ENCODE peak calls at places on chromosomes 2 and 18, in five cellular contexts. G is naive thymus-derived CD4-positive, alpha-beta T cell; R is brain microvascular endothelial cell; M is heart left ventricle; I is Karpas-422. C is an unnamed sample.

GRCh38 chr2:195834836-195835235 is 177.8 kb downstream of the SLC39A10 start:
- DNase-seq in R (no peak), G (no peak), M (no peak), I (no peak), C (no peak)

GRCh38 chr2:179235463-179236108 is 29.0 kb downstream of the SESTD1 start:
- DNase-seq in R (peak), G (no peak), M (no peak), I (no peak), C (no peak)

GRCh38 chr2:28662468-28663095 is 89.0 kb upstream of the PPP1CB start:
- DNase-seq in I (no peak), R (peak), G (no peak), M (no peak), C (no peak)

GRCh38 chr18:23515911-23516546 is 12.7 kb downstream of the RMC1 start:
- DNase-seq in G (peak), M (peak), I (peak), R (peak), C (peak)

GRCh38 chr2:30807249-30807648 is at the start of gene CAPN13:
- DNase-seq in M (no peak), I (no peak), R (no peak), G (no peak), C (no peak)

GRCh38 chr2:3981446-3981845 is 278.1 kb downstream of the DCDC2C start:
- DNase-seq in R (no peak), G (no peak), M (no peak), I (no peak), C (no peak)

GRCh38 chr18:31819106-31819924 is 58.6 kb upstream of the SLC25A52 start:
- DNase-seq in G (no peak), M (no peak), R (peak), I (peak), C (no peak)

GRCh38 chr2:189407161-189407943 is 33.9 kb upstream of the WDR75 start:
- DNase-seq in I (no peak), G (no peak), R (peak), M (no peak), C (no peak)

GRCh38 chr2:232502513-232502900 is 14.9 kb upstream of the ECEL1 start:
- DNase-seq in I (no peak), M (no peak), R (no peak), G (no peak), C (no peak)

GRCh38 chr2:144128104-144128746 is 391.7 kb downstream of the ZEB2 start:
- DNase-seq in M (no peak), R (no peak), G (no peak), I (no peak), C (no peak)

GRCh38 chr2:141513853-141514252 is 617.0 kb downstream of the LRP1B start:
- DNase-seq in M (no peak), I (no peak), G (no peak), R (no peak), C (no peak)

GRCh38 chr2:140892911-140893637 is 1237.7 kb downstream of the LRP1B start:
- DNase-seq in G (no peak), R (no peak), M (no peak), I (no peak), C (no peak)

GRCh38 chr2:174012347-174013309 is 47.5 kb upstream of the SP3 start:
- DNase-seq in R (no peak), M (peak), G (no peak), I (no peak), C (peak)

GRCh38 chr2:72143441-72144356 is 4.0 kb downstream of the CYP26B1 start:
- DNase-seq in G (no peak), R (no peak), I (no peak), M (no peak), C (peak)

GRCh38 chr2:12732663-12733062 is 15.9 kb downstream of the TRIB2 start:
- DNase-seq in G (no peak), R (no peak), I (no peak), M (peak), C (no peak)

GRCh38 chr2:239302083-239302807 is 98.6 kb downstream of the HDAC4 start:
- DNase-seq in R (no peak), I (no peak), M (no peak), G (no peak), C (no peak)

GRCh38 chr2:109185338-109185737 is 56.3 kb downstream of the SH3RF3 start:
- DNase-seq in R (no peak), I (no peak), G (no peak), M (peak), C (no peak)

GRCh38 chr2:64913357-64913869 is 75.8 kb upstream of the SLC1A4 start:
- DNase-seq in G (no peak), I (peak), R (no peak), M (no peak), C (peak)

GRCh38 chr18:79529991-79530390 is 134.3 kb downstream of the NFATC1 start:
- DNase-seq in R (no peak), M (no peak), I (no peak), G (no peak), C (no peak)

GRCh38 chr18:36284671-36285295 is 12.7 kb upstream of the FHOD3 start:
- DNase-seq in I (peak), G (no peak), R (peak), M (peak), C (peak)

GRCh38 chr2:109450574-109451265 is 163.0 kb downstream of the SEPTIN10 start:
- DNase-seq in R (no peak), I (no peak), G (no peak), M (peak), C (no peak)

GRCh38 chr2:198700330-198700729 is 757.4 kb downstream of the SATB2 start:
- DNase-seq in I (no peak), M (no peak), G (no peak), R (no peak), C (no peak)

GRCh38 chr2:27133195-27133875 is 1.1 kb downstream of the PREB start:
- DNase-seq in G (no peak), I (no peak), M (no peak), R (no peak), C (no peak)

GRCh38 chr18:31876707-31877106 is 66.2 kb downstream of the TRAPPC8 start:
- DNase-seq in G (no peak), R (peak), I (no peak), M (no peak), C (no peak)

GRCh38 chr2:1697601-1698000 is 46.7 kb downstream of the PXDN start:
- DNase-seq in G (no peak), M (no peak), R (no peak), I (no peak), C (no peak)

GRCh38 chr2:72988041-72988440 is 70.7 kb downstream of the EMX1 start:
- DNase-seq in I (no peak), M (peak), G (no peak), R (no peak), C (no peak)

GRCh38 chr2:84954329-84954728 is 16.6 kb upstream of the KCMF1 start:
- DNase-seq in G (no peak), I (no peak), R (no peak), M (no peak), C (no peak)

GRCh38 chr2:84957771-84958134 is 13.2 kb upstream of the KCMF1 start:
- DNase-seq in I (peak), R (no peak), G (no peak), M (no peak), C (no peak)

GRCh38 chr2:84958135-84959044 is 12.6 kb upstream of the KCMF1 start:
- DNase-seq in I (no peak), M (no peak), R (peak), G (no peak), C (no peak)

GRCh38 chr2:84959045-84959493 is 11.9 kb upstream of the KCMF1 start:
- DNase-seq in R (peak), M (no peak), I (no peak), G (no peak), C (no peak)

GRCh38 chr2:84956334-84957297 is 14.3 kb upstream of the KCMF1 start:
- DNase-seq in G (no peak), I (peak), R (no peak), M (no peak), C (no peak)
- H3K27ac ChIP-seq in G (no peak), I (no peak), R (no peak), M (no peak), C (no peak)

DNA sequence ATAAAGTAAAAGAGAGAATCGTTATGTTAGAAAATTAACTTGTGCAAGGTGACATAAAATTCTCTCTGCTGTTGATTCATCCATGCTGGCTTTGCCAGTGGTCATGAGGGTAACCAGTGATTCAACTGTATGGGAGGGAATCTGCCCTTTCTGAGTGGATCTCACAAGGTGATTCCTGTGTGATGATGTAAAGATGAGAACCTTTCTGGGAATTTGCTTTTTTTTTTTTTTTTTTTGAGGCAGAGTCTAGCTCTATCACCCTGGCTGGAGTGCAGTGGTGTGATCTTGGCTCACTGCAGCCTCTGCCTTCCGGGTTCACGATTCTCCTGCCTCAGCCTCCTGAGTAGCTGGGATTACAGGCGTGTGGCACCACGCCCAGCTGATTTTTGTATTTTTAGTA is 23.3 kb downstream of the RAB31 start:
- DNase-seq in G (no peak), R (peak), I (peak), M (no peak), C (no peak)
- H3K27ac ChIP-seq in G (no peak), R (peak), I (no peak), M (no peak), C (no peak)

GRCh38 chr2:181037922-181038321 is 57.5 kb downstream of the UBE2E3 start:
- DNase-seq in G (no peak), R (peak), M (no peak), I (no peak), C (no peak)
- H3K27ac ChIP-seq in G (no peak), R (peak), M (no peak), I (no peak), C (no peak)

DNA sequence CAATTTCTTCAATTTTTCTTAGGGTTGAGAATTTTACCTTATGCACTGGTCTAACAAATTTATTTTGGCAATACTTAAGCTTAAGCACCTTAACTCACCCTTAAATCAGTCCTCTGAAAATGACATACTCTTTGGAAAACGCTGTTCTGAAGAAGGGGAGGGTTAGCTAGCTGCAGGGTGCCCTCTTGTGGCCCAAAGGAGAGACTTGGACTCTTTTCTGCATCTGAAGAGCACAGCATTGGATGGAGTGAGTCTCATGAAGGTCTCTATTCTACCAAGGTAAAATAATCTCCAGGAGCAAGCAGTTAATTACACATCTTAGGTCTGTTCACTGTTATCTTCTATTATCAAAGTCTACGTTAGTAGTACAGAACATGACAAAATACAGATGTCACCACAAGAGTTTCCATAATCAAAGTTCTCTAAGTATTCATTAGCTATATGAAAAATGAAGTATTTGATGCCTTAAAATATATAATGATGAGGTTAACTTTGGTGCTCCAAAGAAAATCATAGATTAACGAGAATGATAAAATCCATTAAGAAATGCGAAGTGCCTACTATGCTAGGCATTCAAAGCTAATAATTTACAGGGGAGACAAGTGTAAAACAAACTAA is 24.4 kb downstream of the PUM2 start:
- DNase-seq in R (peak), M (no peak), I (peak), G (no peak), C (peak)
- H3K27ac ChIP-seq in R (no peak), M (no peak), I (peak), G (no peak), C (no peak)

GRCh38 chr2:54629914-54630609 is 93.4 kb upstream of the EML6 start:
- DNase-seq in I (no peak), R (peak), G (no peak), M (peak), C (no peak)
- H3K27ac ChIP-seq in I (no peak), R (peak), G (no peak), M (peak), C (no peak)

GRCh38 chr18:13614701-13615288 is 111.6 kb downstream of the FAM210A start:
- DNase-seq in G (no peak), M (peak), R (no peak), I (peak), C (no peak)
- H3K27ac ChIP-seq in G (no peak), M (peak), R (no peak), I (peak), C (no peak)

DNA sequence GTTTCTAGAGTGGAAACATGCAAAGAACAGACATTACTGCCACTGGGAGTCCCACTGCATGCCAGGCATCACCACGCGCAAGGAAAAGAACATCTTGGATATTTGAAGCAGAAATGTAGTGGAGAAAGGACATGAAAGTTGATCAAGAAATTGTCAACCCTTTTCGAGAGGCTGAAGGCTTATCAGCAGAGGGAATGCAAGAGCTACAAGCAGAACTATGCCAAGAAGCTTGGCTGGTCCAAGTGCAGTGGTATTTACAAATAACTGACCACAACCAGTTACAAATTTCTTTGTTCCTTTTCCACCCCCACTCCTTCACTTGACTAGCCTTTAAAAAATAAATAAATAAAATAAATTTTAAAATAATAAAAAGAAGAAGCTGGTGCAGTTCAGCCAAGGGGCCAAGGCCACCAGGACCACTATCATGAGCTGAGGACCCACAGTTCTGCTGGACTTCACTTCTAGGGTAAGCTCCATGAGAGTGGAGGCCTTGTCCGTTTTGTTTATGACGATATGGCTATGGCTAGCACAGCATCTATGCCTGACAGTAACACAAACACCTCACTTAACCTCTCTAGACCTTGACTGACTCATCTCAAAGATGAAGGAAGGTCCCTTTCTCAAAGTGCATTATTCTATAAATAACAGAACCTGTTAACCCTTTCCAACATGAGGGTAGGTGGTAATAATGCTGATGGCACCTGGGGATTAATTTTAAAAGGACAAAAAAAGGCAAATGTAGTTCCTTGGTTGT is 20.9 kb downstream of the MARCHF4 start:
- DNase-seq in R (no peak), M (no peak), G (no peak), I (no peak), C (no peak)
- H3K27ac ChIP-seq in R (peak), M (no peak), G (no peak), I (no peak), C (no peak)

C was measured in CD8-positive, alpha-beta T cell.